ENCODE peak calls at places on chromosome 2, in five cellular contexts. T is epithelial cell of esophagus, Q is breast epithelium, O is GM13977, P is cardiac muscle cell. E is an unnamed sample.

GRCh38 chr2:112529751-112530150 is 12.5 kb upstream of the POLR1B start:
- DNase-seq in T (no peak), Q (no peak), O (no peak), P (no peak), E (no peak)

GRCh38 chr2:119208791-119209203 is 14.8 kb upstream of the STEAP3 start:
- DNase-seq in T (peak; percentile 79), Q (no peak), O (no peak), P (no peak), E (no peak)

GRCh38 chr2:171598713-171599319 is 76.5 kb downstream of the CYBRD1 start:
- DNase-seq in T (peak; percentile 83), Q (no peak), O (peak; percentile 80), P (peak; percentile 81), E (no peak)

GRCh38 chr2:43127941-43128561 is 98.4 kb downstream of the ZFP36L2 start:
- DNase-seq in T (no peak), Q (no peak), O (no peak), P (no peak), E (no peak)

GRCh38 chr2:46540496-46541342 is 61.4 kb downstream of the TMEM247 start:
- DNase-seq in T (peak; percentile 45), Q (no peak), O (no peak), P (peak; percentile 65), E (peak; percentile 28)

GRCh38 chr2:170381678-170382077 is 203.7 kb downstream of the MYO3B start:
- DNase-seq in T (no peak), Q (no peak), O (no peak), P (no peak), E (no peak)

GRCh38 chr2:109675666-109676345 is 61.6 kb downstream of the SOWAHC start:
- DNase-seq in T (peak; percentile 46), Q (no peak), O (no peak), P (no peak), E (no peak)

GRCh38 chr2:1049691-1050090 is 99.0 kb downstream of the SNTG2 start:
- DNase-seq in T (no peak), Q (no peak), O (no peak), P (no peak), E (no peak)

GRCh38 chr2:174846941-174847938 is 83.0 kb upstream of the CHRNA1 start:
- DNase-seq in T (peak; percentile 72), Q (no peak), O (no peak), P (peak; percentile 95), E (no peak)

GRCh38 chr2:231781798-231782726 is 980 bp upstream of the PDE6D start:
- DNase-seq in T (peak; percentile 91), Q (no peak), O (no peak), P (peak; percentile 75), E (no peak)

GRCh38 chr2:3965211-3965610 is 261.8 kb downstream of the DCDC2C start:
- DNase-seq in T (no peak), Q (no peak), O (no peak), P (no peak), E (no peak)

GRCh38 chr2:105584437-105585010 is 160.2 kb upstream of the NCK2 start:
- DNase-seq in T (peak; percentile 47), Q (no peak), O (no peak), P (no peak), E (no peak)

GRCh38 chr2:39705638-39706037 is 39.9 kb downstream of the TMEM178A start:
- DNase-seq in T (peak; percentile 18), Q (no peak), O (no peak), P (no peak), E (no peak)

GRCh38 chr2:33000986-33001385 is 54.2 kb downstream of the LTBP1 start:
- DNase-seq in T (no peak), Q (no peak), O (no peak), P (no peak), E (no peak)

GRCh38 chr2:43083710-43084698 is 142.4 kb downstream of the ZFP36L2 start:
- DNase-seq in T (peak; percentile 94), Q (no peak), O (no peak), P (peak; percentile 75), E (no peak)

GRCh38 chr2:203469554-203469953 is 65.5 kb downstream of the RAPH1 start:
- DNase-seq in T (no peak), Q (no peak), O (no peak), P (no peak), E (no peak)

GRCh38 chr2:178761759-178762371 is 45.4 kb downstream of the TTN start:
- DNase-seq in T (peak; percentile 73), Q (no peak), O (peak; percentile 27), P (peak; percentile 61), E (no peak)

GRCh38 chr2:111157071-111157661 is 36.5 kb downstream of the BCL2L11 start:
- DNase-seq in T (no peak), Q (no peak), O (no peak), P (no peak), E (no peak)

GRCh38 chr2:85744771-85745601 is 8.8 kb upstream of the ATOH8 start:
- DNase-seq in T (no peak), Q (no peak), O (no peak), P (peak; percentile 87), E (no peak)

GRCh38 chr2:202009019-202009481 is 24.6 kb upstream of the FZD7 start:
- DNase-seq in T (no peak), Q (no peak), O (no peak), P (peak; percentile 41), E (no peak)

GRCh38 chr2:8465560-8465959 is 216.3 kb upstream of the ID2 start:
- DNase-seq in T (no peak), Q (no peak), O (no peak), P (no peak), E (no peak)

GRCh38 chr2:43038034-43038719 is 188.2 kb downstream of the ZFP36L2 start:
- DNase-seq in T (no peak), Q (no peak), O (no peak), P (peak; percentile 56), E (no peak)

E was measured in thoracic aorta.